ENCODE peak calls at places on chromosomes 5 and 9, in seven cellular contexts. X is amygdala; Z is NCI-H345; Y is GM13977; D is stimulated activated CD4-positive, alpha-beta T cell treated with anti-CD3 and anti-CD28 coated beads, Interleukin-1b, Interleukin-23, amount 100 ng/mL, for 4 hours; E is ACHN; R is NCI-H774. U is an unnamed sample.

GRCh38 chr5:15717002-15717401 is 217.0 kb downstream of the FBXL7 start:
- DNase-seq in X (no peak), Z (no peak), Y (no peak), D (no peak), E (peak; percentile 26), R (no peak), U (no peak)

GRCh38 chr5:124956471-124957029 is 210.1 kb upstream of the ZNF608 start:
- DNase-seq in X (peak; percentile 5), Z (no peak), Y (no peak), D (no peak), E (no peak), R (no peak), U (no peak)

GRCh38 chr5:53331463-53331862 is 149.0 kb upstream of the FST start:
- DNase-seq in X (no peak), Z (no peak), Y (no peak), D (no peak), E (no peak), R (no peak), U (no peak)

GRCh38 chr5:151741678-151742423 is 16.6 kb downstream of the ATOX1 start:
- DNase-seq in X (no peak), Z (no peak), Y (no peak), D (no peak), E (peak; percentile 81), R (no peak), U (no peak)

GRCh38 chr5:9895305-9895650 is 265.1 kb upstream of the TAS2R1 start:
- DNase-seq in X (no peak), Z (no peak), Y (no peak), D (no peak), E (no peak), R (no peak), U (no peak)

GRCh38 chr9:70411930-70412677 is 2.4 kb downstream of the KLF9 start:
- DNase-seq in X (no peak), Z (no peak), Y (peak; percentile 85), D (peak; percentile 43), E (peak; percentile 80), R (peak; percentile 53), U (no peak)

GRCh38 chr9:130570200-130570599 is 9.2 kb upstream of the FUBP3 start:
- DNase-seq in X (no peak), Z (no peak), Y (no peak), D (no peak), E (peak; percentile 55), R (no peak), U (no peak)

GRCh38 chr5:9445989-9446388 is 99.9 kb downstream of the SEMA5A start:
- DNase-seq in X (no peak), Z (no peak), Y (no peak), D (no peak), E (no peak), R (no peak), U (no peak)

GRCh38 chr5:72447751-72448150 is 59.5 kb downstream of the ZNF366 start:
- DNase-seq in X (no peak), Z (no peak), Y (no peak), D (no peak), E (no peak), R (no peak), U (no peak)

U was measured in brain pericyte.